ENCODE peak calls at places on chromosomes 4 and X, in seven cellular contexts. F is GM03348; V is EH; X is activated naive CD8-positive, alpha-beta T cell treated with anti-CD3 and anti-CD28 coated beads for 36 hours; P is activated CD4-positive, alpha-beta T cell treated with anti-CD3 and anti-CD28 coated beads, Interleukin-2, amount 50 U/mL, for 4 hours; N is NCI-H2171 treated with DMSO at 0.1 percent for 48 hours; Z is heart left ventricle. R is an unnamed sample.

GRCh38 chrX:45479835-45480422 is 279.3 kb upstream of the DIPK2B start:
- DNase-seq in V (peak; percentile 88), X (no peak), P (no peak), F (peak; percentile 24), Z (no peak), N (no peak), R (no peak)

GRCh38 chr4:7335363-7336066 is 99.2 kb downstream of the PSAPL1 start:
- DNase-seq in X (peak; percentile 70), N (no peak), P (no peak), F (peak; percentile 83), Z (peak; percentile 61), V (peak; percentile 46), R (peak; percentile 75)

GRCh38 chrX:462853-463252 is 76.1 kb upstream of the PPP2R3B start:
- DNase-seq in V (no peak), F (no peak), N (no peak), P (no peak), Z (no peak), X (no peak), R (no peak)

GRCh38 chr4:68906238-68907137 is 45.1 kb downstream of the UGT2A3 start:
- DNase-seq in Z (no peak), V (no peak), F (peak; percentile 7), X (no peak), N (no peak), P (no peak), R (peak; percentile 17)

GRCh38 chr4:138404801-138405200 is 162.7 kb upstream of the SLC7A11 start:
- DNase-seq in P (no peak), Z (no peak), F (no peak), X (no peak), N (no peak), V (no peak), R (no peak)

GRCh38 chr4:111666826-111667360 is 478.4 kb upstream of the FAM241A start:
- DNase-seq in P (no peak), N (no peak), F (no peak), X (no peak), Z (no peak), V (peak; percentile 37), R (no peak)

GRCh38 chrX:134821370-134821769 is 163.1 kb upstream of the PLAC1 start:
- DNase-seq in V (peak; percentile 77), Z (peak; percentile 41), P (no peak), N (no peak), X (no peak), F (peak; percentile 63), R (no peak)

GRCh38 chr4:11632488-11632887 is 203.8 kb upstream of the HS3ST1 start:
- DNase-seq in V (no peak), N (no peak), Z (no peak), F (no peak), P (no peak), X (no peak), R (no peak)

GRCh38 chr4:134001057-134001456 is 200.5 kb downstream of the PABPC4L start:
- DNase-seq in Z (no peak), N (no peak), V (peak; percentile 75), F (no peak), X (no peak), P (no peak), R (no peak)

GRCh38 chr4:65668201-65669007 is 1.9 kb downstream of the EPHA5 start:
- DNase-seq in V (peak; percentile 42), P (no peak), N (peak; percentile 33), F (peak; percentile 19), Z (no peak), X (no peak), R (peak; percentile 25)

GRCh38 chr4:168449740-168450442 is 30.4 kb downstream of the DDX60L start:
- DNase-seq in V (peak; percentile 70), P (no peak), Z (peak; percentile 47), N (no peak), F (no peak), X (no peak), R (peak; percentile 26)

GRCh38 chrX:312621-313331 is 5.8 kb downstream of the GTPBP6 start:
- DNase-seq in X (no peak), N (no peak), V (no peak), Z (peak; percentile 21), P (no peak), F (no peak), R (no peak)

GRCh38 chr4:121448231-121448630 is 67.4 kb upstream of the QRFPR start:
- DNase-seq in F (no peak), N (no peak), P (no peak), X (no peak), V (no peak), Z (no peak), R (no peak)

GRCh38 chr4:113385500-113385899 is 336.0 kb downstream of the ANK2 start:
- DNase-seq in V (no peak), Z (no peak), X (no peak), F (no peak), P (no peak), N (no peak), R (no peak)

GRCh38 chr4:48780867-48781219 is 764 bp upstream of the FRYL start:
- DNase-seq in P (peak; percentile 37), V (no peak), Z (no peak), F (peak; percentile 19), N (no peak), X (peak; percentile 35), R (peak; percentile 58)

GRCh38 chrX:132741706-132742105 is 216.7 kb downstream of the HS6ST2 start:
- DNase-seq in F (no peak), X (no peak), V (no peak), P (no peak), Z (no peak), N (no peak), R (no peak)

GRCh38 chr4:17060230-17060629 is 161.8 kb upstream of the LDB2 start:
- DNase-seq in F (no peak), Z (no peak), N (no peak), X (no peak), V (no peak), P (no peak), R (no peak)

R was measured in ovary.